ENCODE peak calls at places on chromosomes 11 and 22, in five cellular contexts. E is HT1080, N is AG04449, O is adipocyte, G is H54. C is an unnamed sample.

GRCh38 chr11:77095551-77096490 is 6.8 kb upstream of the OMP start:
- DNase-seq in E (no peak), N (no peak), O (no peak), G (no peak), C (peak)

GRCh38 chr11:119529063-119529845 is 106.3 kb upstream of the THY1 start:
- DNase-seq in E (no peak), N (no peak), O (no peak), G (no peak), C (peak)

GRCh38 chr11:66743271-66743968 is 14.4 kb upstream of the SPTBN2 start:
- DNase-seq in E (no peak), N (no peak), O (no peak), G (no peak), C (no peak)

GRCh38 chr22:27597703-27598444 is 203.7 kb downstream of the MN1 start:
- DNase-seq in E (peak), N (no peak), O (no peak), G (peak), C (no peak)

GRCh38 chr11:65169164-65169641 is 830 bp upstream of the SPDYC start:
- DNase-seq in E (peak), N (no peak), O (no peak), G (peak), C (no peak)

GRCh38 chr22:39898997-39899396 is 1.9 kb upstream of the GRAP2 start:
- DNase-seq in E (no peak), N (no peak), O (no peak), G (no peak), C (no peak)

GRCh38 chr11:88402192-88402715 is 64.7 kb upstream of the CTSC start:
- DNase-seq in E (peak), N (peak), O (peak), G (no peak), C (no peak)

GRCh38 chr22:23529166-23530103 is 50.7 kb downstream of the IGLL1 start:
- DNase-seq in E (no peak), N (no peak), O (no peak), G (no peak), C (peak)

GRCh38 chr11:59548309-59548656 is 36.9 kb downstream of the OR4D9 start:
- DNase-seq in E (no peak), N (no peak), O (no peak), G (no peak), C (no peak)

GRCh38 chr22:50082961-50083461 is 2.2 kb downstream of the MLC1 start:
- DNase-seq in E (no peak), N (no peak), O (no peak), G (no peak), C (no peak)

GRCh38 chr22:17164392-17165024 is 5.4 kb upstream of the HDHD5 start:
- DNase-seq in E (no peak), N (no peak), O (no peak), G (peak), C (no peak)

GRCh38 chr22:41828516-41828915 is 4.4 kb upstream of the SREBF2 start:
- DNase-seq in E (no peak), N (no peak), O (no peak), G (no peak), C (no peak)

GRCh38 chr11:76275446-76275845 is 69.1 kb upstream of the WNT11 start:
- DNase-seq in E (no peak), N (no peak), O (no peak), G (no peak), C (no peak)

GRCh38 chr11:55714982-55715888 is 53.2 kb downstream of the OR4C6 start:
- DNase-seq in E (peak), N (no peak), O (no peak), G (no peak), C (no peak)

GRCh38 chr11:70606248-70606950 is 208.1 kb downstream of the CTTN start:
- DNase-seq in E (no peak), N (no peak), O (no peak), G (no peak), C (no peak)

GRCh38 chr22:25051073-25051472 is 98.6 kb downstream of the KIAA1671 start:
- DNase-seq in E (no peak), N (no peak), O (no peak), G (no peak), C (no peak)

GRCh38 chr11:69245041-69245440 is 48.9 kb upstream of the MYEOV start:
- DNase-seq in E (no peak), N (no peak), O (no peak), G (no peak), C (no peak)

GRCh38 chr22:23574877-23575276 is 5.2 kb downstream of the IGLL1 start:
- DNase-seq in E (no peak), N (no peak), O (no peak), G (no peak), C (peak)

GRCh38 chr11:122655527-122656072 is at the start of gene UBASH3B:
- DNase-seq in E (peak), N (no peak), O (peak), G (peak), C (peak)

GRCh38 chr11:61947486-61948210 is 2.5 kb upstream of the BEST1 start:
- DNase-seq in E (peak), N (no peak), O (peak), G (peak), C (peak)

C was measured in posterior vena cava.